ENCODE peak calls at places on chromosomes 6 and 20, in five cellular contexts. G is activated T-cell treated with anti-CD3 and anti-CD28 coated beads for 24 hours; I is left colon; B is naive thymus-derived CD8-positive, alpha-beta T cell; O is Right ventricle myocardium superior. L is an unnamed sample.

GRCh38 chr6:93848011-93848620 is 428.8 kb upstream of the EPHA7 start:
- DNase-seq in G (no peak), I (no peak), B (no peak), O (no peak), L (no peak)

GRCh38 chr6:155486795-155487294 is 31.2 kb upstream of the NOX3 start:
- DNase-seq in G (no peak), I (no peak), B (no peak), O (no peak), L (no peak)

GRCh38 chr6:168155193-168155592 is 76.2 kb upstream of the FRMD1 start:
- DNase-seq in G (no peak), I (no peak), B (no peak), O (no peak), L (no peak)

GRCh38 chr6:139153876-139154275 is 19.0 kb downstream of the HECA start:
- DNase-seq in G (no peak), I (no peak), B (no peak), O (no peak), L (no peak)

GRCh38 chr20:58852559-58853271 is at the start of gene GNAS:
- DNase-seq in G (peak), I (peak), B (peak), O (peak), L (peak)

GRCh38 chr20:6838181-6838826 is 70.8 kb downstream of the BMP2 start:
- DNase-seq in G (no peak), I (no peak), B (no peak), O (no peak), L (no peak)

GRCh38 chr20:3692706-3693294 is 11.0 kb upstream of the ADAM33 start:
- DNase-seq in G (no peak), I (no peak), B (no peak), O (no peak), L (no peak)

GRCh38 chr6:144559865-144560603 is 274.9 kb downstream of the UTRN start:
- DNase-seq in G (no peak), I (no peak), B (peak), O (no peak), L (no peak)

GRCh38 chr20:38460040-38460623 is 12.5 kb upstream of the RALGAPB start:
- DNase-seq in G (no peak), I (no peak), B (no peak), O (no peak), L (peak)

GRCh38 chr6:111258615-111259088 is 171.3 kb downstream of the SLC16A10 start:
- DNase-seq in G (no peak), I (no peak), B (no peak), O (no peak), L (no peak)

GRCh38 chr6:73362869-73363536 is 545 bp downstream of the KHDC3L start:
- DNase-seq in G (no peak), I (no peak), B (no peak), O (no peak), L (no peak)

GRCh38 chr6:149094934-149095341 is 222.6 kb upstream of the TAB2 start:
- DNase-seq in G (no peak), I (no peak), B (no peak), O (no peak), L (no peak)

GRCh38 chr20:51022803-51023616 is at the start of gene KCNG1:
- DNase-seq in G (peak), I (peak), B (no peak), O (peak), L (peak)

GRCh38 chr6:169429001-169429400 is 175.4 kb upstream of the THBS2 start:
- DNase-seq in G (no peak), I (no peak), B (no peak), O (no peak), L (no peak)

GRCh38 chr6:3013486-3013885 is 13.8 kb downstream of the NQO2 start:
- DNase-seq in G (no peak), I (no peak), B (no peak), O (peak), L (no peak)

GRCh38 chr20:38284893-38285444 is 19.0 kb upstream of the BPI start:
- DNase-seq in G (no peak), I (no peak), B (no peak), O (no peak), L (no peak)

GRCh38 chr6:52725530-52726192 is 37.6 kb downstream of the GSTA2 start:
- DNase-seq in G (no peak), I (peak), B (no peak), O (no peak), L (no peak)

GRCh38 chr6:144104898-144105487 is 9.6 kb upstream of the SF3B5 start:
- DNase-seq in G (peak), I (no peak), B (peak), O (no peak), L (peak)

GRCh38 chr6:41443616-41444525 is 102.3 kb upstream of the FOXP4 start:
- DNase-seq in G (no peak), I (no peak), B (no peak), O (peak), L (no peak)

GRCh38 chr20:20212675-20213096 is 155.2 kb upstream of the INSM1 start:
- DNase-seq in G (no peak), I (no peak), B (no peak), O (peak), L (no peak)

GRCh38 chr6:17281497-17282481 is 628 bp downstream of the RBM24 start:
- DNase-seq in G (no peak), I (peak), B (no peak), O (no peak), L (peak)

GRCh38 chr6:68695403-68695802 is 60.3 kb downstream of the ADGRB3 start:
- DNase-seq in G (no peak), I (no peak), B (no peak), O (no peak), L (no peak)

GRCh38 chr20:49901588-49901987 is 13.7 kb downstream of the SPATA2 start:
- DNase-seq in G (no peak), I (no peak), B (no peak), O (no peak), L (no peak)

GRCh38 chr6:125586074-125586473 is 163.4 kb upstream of the HEY2 start:
- DNase-seq in G (no peak), I (no peak), B (no peak), O (no peak), L (no peak)

GRCh38 chr6:33722103-33722646 is 10.7 kb upstream of the UQCC2 start:
- DNase-seq in G (no peak), I (no peak), B (no peak), O (no peak), L (no peak)

GRCh38 chr6:28296520-28297060 is 15.2 kb downstream of the PGBD1 start:
- DNase-seq in G (no peak), I (no peak), B (no peak), O (no peak), L (no peak)

GRCh38 chr20:37179671-37180524 is 550 bp upstream of the MROH8 start:
- DNase-seq in G (peak), I (no peak), B (no peak), O (no peak), L (no peak)

GRCh38 chr6:137217801-137218472 is 1.2 kb downstream of the IFNGR1 start:
- DNase-seq in G (no peak), I (peak), B (no peak), O (no peak), L (no peak)

GRCh38 chr6:99587792-99588191 is 18.8 kb upstream of the PRDM13 start:
- DNase-seq in G (no peak), I (no peak), B (no peak), O (no peak), L (no peak)

GRCh38 chr6:82570083-82570482 is 206.5 kb downstream of the TPBG start:
- DNase-seq in G (no peak), I (no peak), B (no peak), O (no peak), L (no peak)

GRCh38 chr20:18906046-18906445 is 92.5 kb downstream of the SCP2D1 start:
- DNase-seq in G (no peak), I (no peak), B (no peak), O (no peak), L (no peak)

L was measured in head of caudate nucleus.